ENCODE peak calls at places on chromosomes 16 and 17, in five cellular contexts. One of them, this sample, is unnamed.

GRCh38 chr17:2709173-2709661 is 2.3 kb downstream of the CLUH start:
- DNase-seq in stomach: peak; percentile 88
- DNase-seq in tibial nerve: no peak
- DNase-seq in right lobe of liver: peak; percentile 83
- DNase-seq in sigmoid colon: peak; percentile 64
- DNase-seq in this sample: no peak

GRCh38 chr17:63039342-63039741 is 73.3 kb downstream of the TANC2 start:
- DNase-seq in stomach: no peak
- DNase-seq in right lobe of liver: no peak
- DNase-seq in sigmoid colon: no peak
- DNase-seq in tibial nerve: no peak
- DNase-seq in this sample: no peak

GRCh38 chr16:22726868-22727267 is 87.1 kb upstream of the HS3ST2 start:
- DNase-seq in tibial nerve: no peak
- DNase-seq in sigmoid colon: no peak
- DNase-seq in right lobe of liver: no peak
- DNase-seq in stomach: no peak
- DNase-seq in this sample: no peak

GRCh38 chr16:11100239-11100750 is 155.7 kb downstream of the SOCS1 start:
- DNase-seq in right lobe of liver: no peak
- DNase-seq in sigmoid colon: peak; percentile 92
- DNase-seq in stomach: peak; percentile 63
- DNase-seq in tibial nerve: peak; percentile 67
- DNase-seq in this sample: no peak

GRCh38 chr16:88681084-88681680 is 5.1 kb downstream of the SNAI3 start:
- DNase-seq in sigmoid colon: no peak
- DNase-seq in right lobe of liver: peak; percentile 73
- DNase-seq in tibial nerve: no peak
- DNase-seq in stomach: peak; percentile 75
- DNase-seq in this sample: peak; percentile 45

GRCh38 chr17:72730091-72730490 is 362.4 kb downstream of the SLC39A11 start:
- DNase-seq in stomach: no peak
- DNase-seq in tibial nerve: no peak
- DNase-seq in right lobe of liver: no peak
- DNase-seq in sigmoid colon: no peak
- DNase-seq in this sample: no peak

GRCh38 chr17:10380631-10381408 is 8.0 kb upstream of the MYH13 start:
- DNase-seq in right lobe of liver: no peak
- DNase-seq in tibial nerve: no peak
- DNase-seq in stomach: no peak
- DNase-seq in sigmoid colon: no peak
- DNase-seq in this sample: no peak

GRCh38 chr17:48472485-48473281 is 42.7 kb upstream of the SKAP1 start:
- DNase-seq in sigmoid colon: no peak
- DNase-seq in right lobe of liver: no peak
- DNase-seq in tibial nerve: no peak
- DNase-seq in stomach: no peak
- DNase-seq in this sample: no peak

GRCh38 chr16:17304124-17304813 is 166.5 kb downstream of the XYLT1 start:
- DNase-seq in right lobe of liver: no peak
- DNase-seq in tibial nerve: no peak
- DNase-seq in sigmoid colon: no peak
- DNase-seq in stomach: peak; percentile 70
- DNase-seq in this sample: no peak

GRCh38 chr17:51805765-51806164 is 352.7 kb downstream of the CA10 start:
- DNase-seq in tibial nerve: no peak
- DNase-seq in stomach: no peak
- DNase-seq in right lobe of liver: no peak
- DNase-seq in sigmoid colon: no peak
- DNase-seq in this sample: no peak

GRCh38 chr17:81044764-81045589 is 10.0 kb downstream of the BAIAP2 start:
- DNase-seq in sigmoid colon: peak; percentile 95
- DNase-seq in stomach: peak; percentile 69
- DNase-seq in right lobe of liver: peak; percentile 91
- DNase-seq in tibial nerve: peak; percentile 72
- DNase-seq in this sample: no peak

GRCh38 chr17:82358467-82359350 is at the start of gene TEX19:
- DNase-seq in tibial nerve: no peak
- DNase-seq in right lobe of liver: no peak
- DNase-seq in stomach: no peak
- DNase-seq in sigmoid colon: no peak
- DNase-seq in this sample: no peak

GRCh38 chr17:63516910-63517824 is 6.0 kb upstream of the KCNH6 start:
- DNase-seq in stomach: no peak
- DNase-seq in right lobe of liver: no peak
- DNase-seq in tibial nerve: no peak
- DNase-seq in sigmoid colon: no peak
- DNase-seq in this sample: no peak

GRCh38 chr17:4295686-4296085 is 31.9 kb upstream of the ANKFY1 start:
- DNase-seq in right lobe of liver: no peak
- DNase-seq in tibial nerve: no peak
- DNase-seq in stomach: no peak
- DNase-seq in sigmoid colon: no peak
- DNase-seq in this sample: no peak

GRCh38 chr17:70100983-70101382 is 26.0 kb downstream of the KCNJ16 start:
- DNase-seq in right lobe of liver: no peak
- DNase-seq in sigmoid colon: no peak
- DNase-seq in tibial nerve: no peak
- DNase-seq in stomach: no peak
- DNase-seq in this sample: no peak
- TF ChIP-seq CTCF in right lobe of liver: no peak
- TF ChIP-seq CTCF in sigmoid colon: no peak
- TF ChIP-seq CTCF in tibial nerve: no peak
- TF ChIP-seq CTCF in stomach: no peak
- TF ChIP-seq CTCF in this sample: no peak

GRCh38 chr16:48501516-48502377 is 108.2 kb downstream of the N4BP1 start:
- DNase-seq in right lobe of liver: no peak
- DNase-seq in tibial nerve: no peak
- DNase-seq in sigmoid colon: peak; percentile 47
- DNase-seq in stomach: no peak
- DNase-seq in this sample: no peak
- H3K27ac ChIP-seq in right lobe of liver: no peak overlapping the region
- H3K27ac ChIP-seq in tibial nerve: peak overlapping the region; percentile 78
- H3K27ac ChIP-seq in sigmoid colon: no peak overlapping the region
- H3K27ac ChIP-seq in stomach: peak overlapping the region; percentile 74
- H3K27ac ChIP-seq in this sample: no peak overlapping the region

DNA sequence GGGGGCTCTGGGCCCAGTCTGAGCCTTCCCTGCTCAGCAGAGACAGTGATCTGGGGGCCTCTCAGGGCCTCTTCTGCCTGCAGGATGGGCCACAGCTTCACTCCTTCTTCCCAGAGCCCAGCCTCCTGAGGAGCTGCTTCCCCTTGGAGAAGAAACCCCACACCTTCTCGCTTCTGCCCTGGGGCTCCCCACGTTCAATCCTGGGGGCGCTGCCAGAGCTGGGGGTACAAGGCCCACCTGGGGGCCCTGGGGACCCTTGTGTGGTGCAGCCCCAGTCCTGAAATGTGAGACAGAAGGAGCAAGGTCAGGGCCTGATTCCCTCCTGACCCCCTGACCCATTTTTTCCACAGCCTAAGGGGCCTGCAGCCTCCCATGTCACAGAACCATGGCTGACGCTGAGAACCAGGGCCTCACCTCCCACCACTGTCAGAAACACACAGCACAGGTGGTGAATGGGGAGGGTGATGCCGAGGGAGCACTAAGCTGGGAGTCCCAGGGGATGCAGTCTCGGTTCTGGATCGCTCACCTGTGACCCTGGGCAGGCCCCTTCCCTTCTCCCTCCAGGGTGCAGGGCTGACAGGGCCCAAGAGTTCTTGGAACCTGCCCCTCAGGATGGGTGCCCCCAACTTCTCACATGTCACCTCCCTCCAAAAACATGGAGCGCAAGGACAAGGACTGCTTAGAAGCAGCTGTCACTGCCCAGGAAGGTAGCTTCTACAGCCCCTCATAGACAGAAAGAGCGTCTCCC is 21.6 kb upstream of the MPO start:
- DNase-seq in tibial nerve: no peak
- DNase-seq in sigmoid colon: peak; percentile 55
- DNase-seq in right lobe of liver: no peak
- DNase-seq in stomach: peak; percentile 16
- DNase-seq in this sample: no peak
- H3K27me3 ChIP-seq in tibial nerve: no peaks in the 10 kb centered on the region
- H3K27me3 ChIP-seq in sigmoid colon: no peaks in the 10 kb centered on the region
- H3K27me3 ChIP-seq in right lobe of liver: no peaks in the 10 kb centered on the region
- H3K27me3 ChIP-seq in stomach: no peaks in the 10 kb centered on the region
- H3K27me3 ChIP-seq in this sample: no peaks in the 10 kb centered on the region

GRCh38 chr16:20348365-20349185 is 3.9 kb downstream of the UMOD start:
- DNase-seq in right lobe of liver: peak; percentile 77
- DNase-seq in stomach: peak; percentile 57
- DNase-seq in sigmoid colon: no peak
- DNase-seq in tibial nerve: no peak
- DNase-seq in this sample: no peak
- TF ChIP-seq CTCF in right lobe of liver: peak; percentile 33
- TF ChIP-seq CTCF in stomach: peak; percentile 12
- TF ChIP-seq CTCF in sigmoid colon: no peak
- TF ChIP-seq CTCF in tibial nerve: no peak
- TF ChIP-seq CTCF in this sample: no peak

This sample was measured in CD4-positive, alpha-beta T cell.